ENCODE peak calls at places on chromosomes 1 and 21, in seven cellular contexts. H is NCI-H146; M is RCC 7860; B is activated CD4-positive, alpha-beta T cell treated with anti-CD3 and anti-CD28 coated beads, Interleukin-2, amount 10 ng/mL, durations not matched to agents 7 days and 5 days; X is activated CD8-positive, alpha-beta memory T cell treated with anti-CD3 and anti-CD28 coated beads for 4 hours; I is fibroblast of lung; G is GM10248. R is an unnamed sample.

GRCh38 chr1:35278886-35279554 is 10.5 kb downstream of the ZMYM4 start:
- DNase-seq in H (no peak), M (no peak), B (no peak), X (no peak), I (peak; percentile 50), G (no peak), R (no peak)

GRCh38 chr1:203289281-203289981 is 15.9 kb upstream of the BTG2 start:
- DNase-seq in H (no peak), M (no peak), B (peak; percentile 92), X (peak; percentile 90), I (no peak), G (peak; percentile 87), R (peak; percentile 72)

GRCh38 chr1:203473281-203473680 is 2.3 kb upstream of the PRELP start:
- DNase-seq in H (no peak), M (no peak), B (no peak), X (no peak), I (no peak), G (no peak), R (no peak)

GRCh38 chr21:25837545-25838263 is 102.9 kb downstream of the GABPA start:
- DNase-seq in H (no peak), M (no peak), B (no peak), X (no peak), I (peak; percentile 93), G (no peak), R (no peak)

GRCh38 chr1:99740141-99740540 is 26.3 kb downstream of the FRRS1 start:
- DNase-seq in H (no peak), M (no peak), B (no peak), X (no peak), I (no peak), G (no peak), R (no peak)

GRCh38 chr1:10070206-10070605 is 37.4 kb downstream of the UBE4B start:
- DNase-seq in H (no peak), M (no peak), B (no peak), X (no peak), I (peak; percentile 25), G (no peak), R (no peak)

GRCh38 chr21:32515869-32516268 is 69.5 kb downstream of the TCP10L start:
- DNase-seq in H (no peak), M (no peak), B (no peak), X (no peak), I (peak; percentile 42), G (no peak), R (no peak)

GRCh38 chr1:178510155-178510554 is 2.8 kb upstream of the TEX35 start:
- DNase-seq in H (no peak), M (no peak), B (no peak), X (no peak), I (no peak), G (no peak), R (no peak)

GRCh38 chr1:7455796-7456568 is 315.1 kb upstream of the VAMP3 start:
- DNase-seq in H (peak; percentile 14), M (no peak), B (no peak), X (no peak), I (no peak), G (no peak), R (no peak)

GRCh38 chr1:73781257-73781656 is 416.7 kb downstream of the LRRIQ3 start:
- DNase-seq in H (no peak), M (peak; percentile 52), B (no peak), X (no peak), I (peak; percentile 36), G (no peak), R (no peak)

GRCh38 chr1:145942405-145942804 is 15.1 kb upstream of the RBM8A start:
- DNase-seq in H (no peak), M (no peak), B (no peak), X (no peak), I (no peak), G (no peak), R (no peak)

GRCh38 chr1:19414490-19414889 is 70.8 kb downstream of the CAPZB start:
- DNase-seq in H (no peak), M (no peak), B (no peak), X (no peak), I (no peak), G (no peak), R (no peak)

GRCh38 chr1:23793018-23793781 is 2.3 kb downstream of the LYPLA2 start:
- DNase-seq in H (no peak), M (peak; percentile 39), B (peak; percentile 43), X (no peak), I (peak; percentile 68), G (peak; percentile 45), R (no peak)

R was measured in stimulated activated effector memory CD8-positive, alpha-beta T cell treated with anti-CD3 and anti-CD28 coated beads, Interleukin-12 subunit alpha, Interleukin-12 subunit beta, amount 100 ng/mL, for 72 hours.